ENCODE peak calls at places on chromosomes 12 and 14, in six cellular contexts. W, U, S, J, N and D are unnamed samples.
A peak's percentile ranks its signal among the peaks of the same experiment; 100 is the strongest.

GRCh38 chr14:83120187-83120586 is 1586.5 kb upstream of the SEL1L start:
- DNase-seq in S (no peak), U (no peak), N (no peak), W (peak; percentile 34), J (no peak), D (no peak)

GRCh38 chr14:65471038-65471878 is 58.7 kb downstream of the FUT8 start:
- DNase-seq in J (no peak), W (no peak), N (no peak), S (no peak), U (no peak), D (no peak)

GRCh38 chr14:95303552-95303951 is 16.2 kb downstream of the CLMN start:
- DNase-seq in S (no peak), J (no peak), N (no peak), W (no peak), U (peak; percentile 81), D (no peak)

GRCh38 chr14:31420013-31420318 is 384 bp downstream of the HEATR5A start:
- DNase-seq in J (no peak), S (no peak), N (no peak), U (no peak), W (no peak), D (no peak)

GRCh38 chr12:120091371-120092090 is 25.0 kb downstream of the RAB35 start:
- DNase-seq in J (no peak), W (no peak), S (no peak), N (no peak), U (no peak), D (no peak)

GRCh38 chr12:47812797-47813490 is 6.8 kb downstream of the HDAC7 start:
- DNase-seq in S (peak; percentile 90), U (peak; percentile 65), N (peak; percentile 55), J (peak; percentile 83), W (peak; percentile 83), D (no peak)

GRCh38 chr12:67364228-67364627 is 95.1 kb downstream of the CAND1 start:
- DNase-seq in U (no peak), W (no peak), N (no peak), J (no peak), S (peak; percentile 70), D (no peak)

GRCh38 chr12:32407795-32408194 is 8.4 kb downstream of the FGD4 start:
- DNase-seq in S (no peak), J (no peak), N (no peak), W (no peak), U (no peak), D (no peak)

GRCh38 chr14:105173145-105173544 is 4.6 kb upstream of the JAG2 start:
- DNase-seq in J (no peak), W (no peak), N (no peak), U (no peak), S (no peak), D (no peak)

GRCh38 chr14:71586131-71586893 is 345.9 kb upstream of the RGS6 start:
- DNase-seq in U (peak; percentile 43), N (peak; percentile 27), S (peak; percentile 79), J (peak; percentile 32), W (peak; percentile 59), D (no peak)

GRCh38 chr14:103059556-103059955 is 2.2 kb upstream of the CDC42BPB start:
- DNase-seq in S (no peak), U (no peak), W (no peak), J (no peak), N (no peak), D (no peak)

GRCh38 chr14:106530423-106531107 is 1004.2 kb downstream of the TMEM121 start:
- DNase-seq in W (no peak), U (no peak), S (no peak), N (no peak), J (no peak), D (no peak)

GRCh38 chr14:74838141-74838540 is 37.8 kb downstream of the PROX2 start:
- DNase-seq in U (no peak), J (no peak), N (no peak), W (peak; percentile 30), S (no peak), D (no peak)

GRCh38 chr14:96986701-96987474 is 189.7 kb downstream of the VRK1 start:
- DNase-seq in W (no peak), J (no peak), U (no peak), N (no peak), S (no peak), D (no peak)

GRCh38 chr12:83461326-83461985 is 774.8 kb downstream of the TMTC2 start:
- DNase-seq in W (no peak), N (no peak), S (no peak), J (no peak), U (no peak), D (no peak)

GRCh38 chr12:124347335-124347734 is 52.4 kb downstream of the RFLNA start:
- DNase-seq in U (no peak), J (no peak), W (no peak), S (no peak), N (no peak), D (no peak)

GRCh38 chr14:64914237-64914971 is at the start of gene CHURC1:
- DNase-seq in W (peak; percentile 96), U (peak; percentile 98), J (peak; percentile 98), S (peak; percentile 99), N (peak; percentile 96), D (peak; percentile 84)

GRCh38 chr14:104280902-104281767 is 142.7 kb downstream of the KIF26A start:
- DNase-seq in W (no peak), S (no peak), N (no peak), U (no peak), J (no peak), D (no peak)

GRCh38 chr12:57177354-57177753 is 29.9 kb upstream of the LRP1-AS start:
- DNase-seq in U (no peak), S (no peak), W (no peak), N (no peak), J (no peak), D (no peak)

DNA sequence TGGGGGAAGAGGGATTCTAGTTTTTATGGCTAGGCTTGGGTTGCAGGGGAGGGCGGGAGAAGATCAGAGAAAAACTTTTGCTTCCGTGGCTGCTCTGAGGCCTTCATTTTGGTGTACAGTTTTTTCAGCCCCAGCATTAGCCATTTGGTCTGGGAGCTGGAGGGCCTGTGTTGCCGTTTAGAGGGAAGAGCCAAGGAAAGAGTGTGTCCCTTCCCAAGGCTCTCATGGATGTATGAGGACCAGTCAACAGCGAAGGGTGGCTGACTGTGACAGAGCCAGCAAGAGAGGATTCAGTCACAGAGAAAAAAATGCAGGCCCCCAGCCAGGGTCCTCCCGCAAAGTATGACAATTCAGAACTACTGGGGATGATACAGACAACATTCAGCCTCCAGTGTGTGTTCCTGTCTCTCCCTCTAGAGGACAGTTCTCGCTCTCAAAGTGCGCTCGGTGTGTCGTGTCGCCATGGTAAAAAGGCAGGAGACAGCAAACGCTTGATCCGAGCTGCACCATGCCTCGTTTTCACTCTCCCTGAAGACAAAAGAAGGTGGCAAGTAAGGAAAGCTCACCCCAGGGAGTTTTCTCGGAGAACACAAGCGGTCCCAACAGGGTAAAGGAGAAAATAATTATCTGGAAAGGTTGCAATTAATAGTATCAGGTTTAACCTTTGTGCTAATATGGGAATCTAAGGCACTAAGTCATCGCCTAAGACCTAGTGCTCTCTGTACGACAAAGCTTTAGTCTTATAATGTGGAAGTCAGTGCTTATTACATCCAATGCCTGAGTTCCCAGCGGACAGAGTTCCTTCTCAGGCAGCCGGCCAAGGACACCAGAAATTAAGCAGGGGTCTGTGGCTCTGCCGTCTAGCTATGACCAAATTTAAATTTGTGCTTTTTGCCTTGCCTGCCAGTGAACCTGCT is 157.3 kb upstream of the PLXNC1 start:
- DNase-seq in J (peak; percentile 55), W (peak; percentile 52), S (peak; percentile 40), N (no peak), U (peak; percentile 74), D (no peak)
- TF ChIP-seq CTCF in J (peak; percentile 63), W (peak; percentile 42), S (peak; percentile 50), N (peak; percentile 62), U (peak; percentile 60), D (peak; percentile 55)

GRCh38 chr12:108854055-108854452 is 3.3 kb downstream of the SSH1 start:
- DNase-seq in S (peak; percentile 99), J (peak; percentile 92), W (peak; percentile 95), N (peak; percentile 82), U (no peak), D (peak; percentile 57)

GRCh38 chr12:108852674-108853073 is 4.7 kb downstream of the SSH1 start:
- DNase-seq in W (peak; percentile 51), S (peak; percentile 70), J (no peak), U (no peak), N (no peak), D (no peak)

GRCh38 chr12:108849653-108850052 is 7.7 kb downstream of the SSH1 start:
- DNase-seq in N (no peak), W (no peak), J (no peak), U (no peak), S (no peak), D (no peak)

GRCh38 chr12:108853426-108853825 is 4.0 kb downstream of the SSH1 start:
- DNase-seq in S (no peak), U (no peak), N (no peak), J (no peak), W (no peak), D (no peak)

DNA sequence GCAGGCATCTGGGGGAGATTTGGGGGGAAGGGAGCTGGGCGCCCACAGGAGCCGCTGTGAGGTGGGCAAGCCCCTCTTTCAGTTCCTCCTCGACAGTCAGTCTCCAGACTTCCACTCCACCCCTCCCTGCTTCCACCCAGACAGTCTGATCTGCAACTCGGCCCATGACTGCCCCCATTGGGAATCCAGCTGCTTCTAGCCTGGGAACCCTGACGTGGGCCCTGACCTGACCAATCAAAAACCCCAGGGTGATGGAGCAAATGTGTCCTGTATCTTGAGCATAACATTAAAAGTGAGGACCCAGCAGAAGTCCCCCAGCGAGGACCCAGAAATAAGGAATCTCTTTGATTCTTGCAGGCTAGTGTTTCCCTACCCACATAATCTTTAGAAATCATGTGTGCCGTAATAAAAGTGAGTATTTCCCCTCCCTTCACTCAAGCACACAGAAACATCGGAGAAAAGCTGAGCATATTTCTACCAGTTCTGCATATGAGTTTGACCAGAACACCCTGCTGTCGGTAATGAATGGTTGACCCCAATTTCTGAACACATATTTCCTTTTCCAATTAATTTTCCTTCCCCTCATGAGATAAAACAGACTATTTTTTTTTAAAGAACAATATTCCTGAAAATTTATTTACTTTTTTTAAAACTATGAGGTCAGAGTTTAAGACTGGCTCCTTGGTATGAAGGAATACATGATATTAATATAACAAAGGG is 6.4 kb downstream of the SSH1 start:
- DNase-seq in U (peak; percentile 49), S (peak; percentile 88), J (peak; percentile 79), N (no peak), W (peak; percentile 91), D (no peak)
- TF ChIP-seq CTCF in U (no peak), S (peak; percentile 27), J (peak; percentile 48), N (no peak), W (peak; percentile 40), D (no peak)

GRCh38 chr14:73723799-73724621 is 9.8 kb upstream of the PNMA1 start:
- DNase-seq in U (peak; percentile 14), N (peak; percentile 98), W (peak; percentile 97), S (peak; percentile 100), J (peak; percentile 97), D (peak; percentile 63)
- TF ChIP-seq CTCF in U (no peak), N (no peak), W (peak; percentile 23), S (peak; percentile 27), J (peak; percentile 67), D (peak; percentile 22)

DNA sequence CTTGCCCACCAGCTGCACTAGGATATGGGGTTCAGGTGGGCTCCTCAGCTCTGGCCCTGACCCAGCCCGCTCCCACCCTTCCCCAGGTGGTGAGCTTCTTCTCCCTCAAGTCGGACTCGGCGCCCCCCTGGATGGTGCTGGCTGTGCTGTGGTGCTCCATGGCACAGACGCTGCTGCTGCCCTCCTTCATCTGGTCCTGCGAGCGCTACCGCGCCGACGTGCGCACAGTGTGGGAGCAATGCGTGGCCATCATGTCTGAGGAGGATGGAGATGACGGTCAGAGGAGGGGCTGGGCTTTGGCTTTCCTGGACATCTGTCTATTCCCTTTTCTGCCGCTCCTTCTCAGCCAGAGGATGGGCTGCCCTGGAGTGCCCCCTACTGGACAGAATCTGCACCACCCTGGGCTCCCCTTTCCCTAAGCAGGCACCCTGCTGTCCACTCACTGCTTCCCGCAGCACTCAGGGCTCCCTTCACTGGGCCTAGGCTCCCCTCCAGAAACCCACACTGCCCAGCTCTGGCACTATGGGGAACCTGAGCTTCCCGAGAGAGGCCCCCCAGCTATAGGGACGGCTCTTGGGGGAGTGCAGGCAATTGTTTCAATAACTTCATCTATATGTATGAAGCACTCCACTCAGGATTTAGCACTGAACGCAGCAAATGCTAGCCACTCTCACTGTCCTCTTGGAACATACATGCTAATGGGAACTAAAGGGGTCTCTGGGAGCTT is 2.6 kb upstream of the P3H3 start:
- DNase-seq in S (peak; percentile 84), U (peak; percentile 91), J (peak; percentile 73), N (peak; percentile 60), W (peak; percentile 84), D (peak; percentile 18)
- TF ChIP-seq CTCF in S (peak; percentile 97), U (peak; percentile 93), J (peak; percentile 97), N (peak; percentile 94), W (peak; percentile 97), D (peak; percentile 95)